ENCODE peak calls at places on chromosomes 5 and 9, in five cellular contexts. E, B, G, Q and X are unnamed samples.
A peak's percentile ranks its signal among the peaks of the same experiment; 100 is the strongest.

GRCh38 chr5:14853685-14854084 is 17.9 kb downstream of the ANKH start:
- DNase-seq in Q (no peak), B (no peak), E (no peak), G (no peak), X (no peak)

GRCh38 chr5:73337586-73337985 is 111.0 kb downstream of the FOXD1 start:
- DNase-seq in B (no peak), E (no peak), Q (no peak), G (no peak), X (no peak)

GRCh38 chr5:96159076-96159475 is 197.4 kb upstream of the ELL2 start:
- DNase-seq in G (no peak), Q (no peak), E (no peak), B (no peak), X (no peak)

GRCh38 chr9:112175796-112176315 is 759 bp upstream of the SUSD1 start:
- DNase-seq in Q (no peak), G (no peak), E (no peak), B (no peak), X (no peak)

GRCh38 chr9:93205045-93205768 is 21.3 kb downstream of the WNK2 start:
- DNase-seq in Q (peak; percentile 87), B (peak; percentile 20), G (no peak), E (peak; percentile 85), X (no peak)

GRCh38 chr9:136095495-136096058 is 488 bp upstream of the NACC2 start:
- DNase-seq in Q (no peak), E (no peak), G (peak; percentile 57), B (no peak), X (no peak)

GRCh38 chr9:135028956-135029355 is 58.5 kb upstream of the OLFM1 start:
- DNase-seq in B (no peak), G (no peak), Q (no peak), E (no peak), X (no peak)

GRCh38 chr5:91641730-91642350 is 258.7 kb upstream of the ARRDC3 start:
- DNase-seq in B (peak; percentile 51), E (no peak), Q (no peak), G (peak; percentile 44), X (no peak)

GRCh38 chr9:87109182-87109581 is 161.9 kb upstream of the GAS1 start:
- DNase-seq in B (no peak), E (no peak), G (no peak), Q (no peak), X (no peak)

GRCh38 chr9:95344735-95345134 is 27.2 kb upstream of the FANCC start:
- DNase-seq in Q (no peak), B (no peak), E (no peak), G (peak; percentile 17), X (no peak)

GRCh38 chr9:95343725-95344287 is 26.3 kb upstream of the FANCC start:
- DNase-seq in B (no peak), E (no peak), Q (no peak), G (no peak), X (no peak)

GRCh38 chr9:95338243-95338642 is 20.7 kb upstream of the FANCC start:
- DNase-seq in E (no peak), G (no peak), Q (no peak), B (no peak), X (no peak)

GRCh38 chr9:95342571-95342970 is 25.1 kb upstream of the FANCC start:
- DNase-seq in G (no peak), E (no peak), B (no peak), Q (no peak), X (no peak)

DNA sequence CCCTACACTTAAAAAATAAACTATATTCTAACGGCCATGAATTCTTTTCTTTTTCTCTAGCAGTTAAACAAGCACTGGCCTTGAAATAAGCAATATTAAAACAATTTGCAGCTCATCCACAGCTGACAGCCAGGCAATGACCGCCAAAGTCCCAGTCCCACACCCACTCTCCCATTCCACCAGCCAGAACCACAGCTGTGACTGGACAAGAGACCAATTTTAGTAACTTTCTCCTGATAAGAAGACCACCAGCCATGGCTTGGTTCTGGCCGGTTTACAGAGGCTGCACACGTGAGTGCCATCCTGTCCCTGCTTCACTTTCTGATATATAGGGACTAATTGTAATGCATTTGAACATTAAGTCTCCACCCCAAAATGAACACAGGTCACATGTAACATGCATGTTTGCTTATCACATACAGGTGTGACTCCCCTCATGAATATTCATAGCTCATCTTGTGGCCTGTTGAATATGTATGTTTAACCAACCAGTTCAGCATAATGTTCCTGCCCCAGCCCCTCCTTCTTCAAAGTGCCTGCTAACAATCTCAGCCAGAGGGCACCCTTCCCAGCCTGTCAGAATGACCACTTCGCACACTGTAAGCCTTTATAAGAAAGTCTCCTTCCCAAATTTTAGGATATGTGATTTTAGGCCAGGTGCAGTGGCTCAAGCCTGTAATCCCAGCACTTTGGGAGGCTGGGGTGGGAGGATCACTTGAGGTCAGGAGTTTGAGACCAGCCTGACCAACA is 23.9 kb upstream of the FANCC start:
- DNase-seq in Q (no peak), E (no peak), G (no peak), B (no peak), X (no peak)
- TF ChIP-seq CTCF in Q (no peak), E (no peak), G (no peak), B (no peak), X (no peak)

DNA sequence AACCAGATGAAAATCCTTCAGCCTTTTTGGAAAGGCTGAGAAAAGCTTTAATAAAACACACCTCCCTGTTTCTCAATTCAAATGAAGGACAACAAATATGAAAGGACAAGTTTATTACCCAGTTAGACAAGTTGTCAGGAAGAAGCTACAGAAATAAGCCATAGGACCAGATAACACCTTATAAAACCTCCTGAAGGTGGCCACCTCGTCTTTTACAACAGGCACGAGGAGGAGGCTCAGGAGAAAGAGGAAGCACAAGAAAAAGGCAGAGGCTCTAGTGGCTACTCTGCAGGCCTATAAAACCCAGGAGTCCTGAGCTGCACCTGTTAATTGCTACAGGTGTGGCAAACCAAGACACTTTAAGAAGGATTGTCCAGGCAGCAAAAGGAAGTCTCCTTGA is 352.1 kb upstream of the CDH18 start:
- DNase-seq in G (peak; percentile 22), Q (no peak), E (no peak), B (no peak), X (no peak)
- TF ChIP-seq CTCF in G (no peak), Q (no peak), E (no peak), B (no peak), X (no peak)

DNA sequence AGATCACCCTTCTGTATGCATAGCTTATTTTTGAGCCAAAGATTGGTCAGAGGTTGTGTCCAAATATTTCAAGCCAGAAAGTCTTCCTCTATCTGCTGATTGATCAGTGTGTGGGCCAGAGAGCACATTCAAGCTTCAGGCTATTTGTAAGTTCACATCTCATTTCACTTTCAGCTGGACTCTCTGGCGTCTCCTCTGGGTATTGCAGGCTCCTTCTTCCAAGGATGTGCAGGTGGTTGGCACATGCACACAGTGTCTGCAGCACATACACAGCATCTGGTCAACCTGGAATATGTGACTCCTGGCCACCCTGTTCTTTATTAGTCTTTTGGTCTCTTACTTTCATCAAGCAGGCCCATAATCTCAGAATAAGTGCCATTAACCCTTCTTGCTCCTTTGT is 516.1 kb downstream of the ANXA1 start:
- DNase-seq in B (no peak), G (peak; percentile 1), Q (no peak), E (no peak), X (no peak)
- TF ChIP-seq CTCF in B (no peak), G (no peak), Q (no peak), E (no peak), X (no peak)

GRCh38 chr5:93582677-93583524 is at the start of gene NR2F1:
- DNase-seq in B (peak; percentile 31), G (peak; percentile 77), Q (peak; percentile 67), E (no peak), X (peak; percentile 47)

GRCh38 chr5:93583799-93584530 is 943 bp downstream of the NR2F1 start:
- DNase-seq in B (peak; percentile 18), Q (peak; percentile 81), E (no peak), G (peak; percentile 82), X (peak; percentile 49)

GRCh38 chr5:93584531-93585053 is 1.6 kb downstream of the NR2F1 start:
- DNase-seq in Q (peak; percentile 54), B (no peak), G (no peak), E (no peak), X (no peak)

GRCh38 chr5:93581738-93582414 is 857 bp upstream of the NR2F1-AS1 start:
- DNase-seq in Q (no peak), E (no peak), B (no peak), G (peak; percentile 17), X (no peak)

GRCh38 chr5:93583525-93583798 is 440 bp downstream of the NR2F1 start:
- DNase-seq in E (no peak), B (no peak), Q (no peak), G (no peak), X (no peak)
- TF ChIP-seq CTCF in E (no peak), B (no peak), Q (no peak), G (no peak), X (no peak)

DNA sequence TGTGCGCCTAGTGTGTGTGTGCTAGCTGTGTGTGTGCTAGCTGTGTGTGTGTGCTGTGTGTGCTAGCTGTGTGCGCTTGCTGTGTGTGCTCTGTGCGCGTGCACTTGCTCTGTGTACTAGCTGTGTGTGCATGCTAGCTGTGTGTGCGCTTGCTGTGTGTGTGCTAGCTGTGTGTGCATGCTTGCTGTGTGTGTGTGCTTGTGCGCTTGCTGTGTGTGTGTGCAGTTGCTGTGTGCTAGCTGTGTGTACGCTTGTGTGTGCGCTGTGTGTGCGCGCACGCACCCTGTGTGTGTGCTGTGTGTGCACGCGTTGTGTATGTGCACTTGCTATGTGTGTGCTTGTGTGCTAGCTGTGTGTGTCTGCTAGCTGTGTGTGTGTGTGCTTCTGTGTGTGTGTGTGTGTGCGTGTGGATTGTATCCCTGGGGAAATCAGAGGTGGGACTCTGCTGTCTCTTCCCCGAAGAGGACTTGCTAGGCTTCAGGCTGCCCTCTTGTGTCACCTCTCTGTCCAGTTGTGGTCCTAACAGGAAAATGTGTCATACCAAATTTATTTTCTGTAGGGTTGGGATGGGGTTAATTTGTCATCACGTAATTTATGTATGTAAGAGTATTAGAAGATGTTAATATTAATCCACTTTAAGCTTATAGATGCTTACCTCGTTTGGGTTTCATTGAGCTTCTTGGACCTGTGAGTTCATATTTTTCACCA is 38.9 kb downstream of the TPPP start:
- DNase-seq in E (no peak), Q (peak; percentile 3), B (no peak), G (no peak), X (no peak)
- TF ChIP-seq CTCF in E (no peak), Q (no peak), B (no peak), G (no peak), X (no peak)

GRCh38 chr5:35345222-35345621 is 114.9 kb upstream of the PRLR start:
- DNase-seq in E (no peak), G (peak; percentile 6), Q (no peak), B (no peak), X (no peak)
- TF ChIP-seq CTCF in E (no peak), G (no peak), Q (no peak), B (peak; percentile 11), X (no peak)

GRCh38 chr5:110431603-110432002 is 294.9 kb downstream of the TMEM232 start:
- DNase-seq in G (no peak), B (no peak), E (no peak), Q (no peak), X (no peak)
- TF ChIP-seq CTCF in G (no peak), B (no peak), E (no peak), Q (no peak), X (no peak)

DNA sequence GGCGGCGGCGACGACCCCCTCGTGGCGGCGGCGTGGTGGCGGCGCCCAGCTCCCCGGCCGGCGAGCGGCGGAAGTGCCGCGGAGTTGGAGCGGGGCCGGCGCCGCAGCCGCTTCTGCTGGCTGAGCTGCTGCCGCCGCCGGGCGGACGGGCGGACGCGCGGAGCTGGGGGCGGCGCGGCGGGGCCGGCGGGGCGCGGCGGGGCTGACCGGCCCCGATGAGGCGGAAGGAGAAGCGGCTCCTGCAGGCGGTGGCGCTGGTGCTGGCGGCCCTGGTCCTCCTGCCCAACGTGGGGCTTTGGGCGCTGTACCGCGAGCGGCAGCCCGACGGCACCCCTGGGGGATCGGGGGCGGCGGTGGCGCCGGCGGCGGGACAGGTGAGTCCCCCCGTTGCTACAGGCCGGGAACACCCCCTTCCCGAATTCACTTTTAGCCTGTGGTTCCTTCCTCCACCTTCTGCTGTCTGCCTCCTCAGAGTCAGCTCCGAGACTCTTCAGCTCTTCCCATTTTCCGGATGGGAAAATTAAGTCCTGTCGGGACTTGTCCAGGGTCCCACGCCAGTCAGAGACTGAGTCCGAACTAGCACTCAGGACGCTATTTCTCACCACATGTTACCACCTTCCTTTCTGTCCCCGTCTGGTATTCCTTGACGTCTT is at the start of gene GALNT10:
- DNase-seq in Q (peak; percentile 86), G (peak; percentile 78), B (peak; percentile 73), E (peak; percentile 88), X (peak; percentile 91)
- TF ChIP-seq CTCF in Q (no peak), G (no peak), B (no peak), E (no peak), X (no peak)